ENCODE peak calls at places on chromosomes 7 and 10, in four cellular contexts. V is skeletal muscle cell; A is stimulated activated naive CD8-positive, alpha-beta T cell treated with anti-CD3 and anti-CD28 coated beads, Interleukin-15, Interleukin-2, amounts not matched to agents 100 U/mL and 50 U/mL, for 24 hours; N is anterior cingulate cortex. O is an unnamed sample.

GRCh38 chr10:61163403-61163802 is 219.4 kb upstream of the RHOBTB1 start:
- DNase-seq in V (no peak), A (no peak), N (no peak), O (no peak)

GRCh38 chr7:22944506-22944905 is 69.4 kb downstream of the HYCC1 start:
- DNase-seq in V (peak), A (no peak), N (no peak), O (no peak)

GRCh38 chr10:14240253-14241189 is 90.2 kb downstream of the FRMD4A start:
- DNase-seq in V (no peak), A (no peak), N (no peak), O (no peak)

GRCh38 chr7:69638674-69639073 is 40.4 kb downstream of the AUTS2 start:
- DNase-seq in V (no peak), A (no peak), N (no peak), O (no peak)

GRCh38 chr10:34280599-34281374 is 534.3 kb downstream of the PARD3 start:
- DNase-seq in V (peak), A (no peak), N (no peak), O (no peak)

GRCh38 chr10:29389493-29389892 is 100.6 kb downstream of the LYZL1 start:
- DNase-seq in V (no peak), A (no peak), N (no peak), O (no peak)

GRCh38 chr10:101781984-101782810 is 1.0 kb downstream of the NPM3 start:
- DNase-seq in V (no peak), A (no peak), N (no peak), O (no peak)

GRCh38 chr7:2843191-2843685 is 870 bp downstream of the GNA12 start:
- DNase-seq in V (no peak), A (no peak), N (no peak), O (no peak)

GRCh38 chr10:44352316-44353127 is 32.4 kb downstream of the CXCL12 start:
- DNase-seq in V (no peak), A (no peak), N (no peak), O (no peak)

GRCh38 chr10:43202657-43203490 is 64.0 kb downstream of the RASGEF1A start:
- DNase-seq in V (no peak), A (peak), N (no peak), O (no peak)

GRCh38 chr10:47076949-47077348 is 165.7 kb downstream of the PTPN20 start:
- DNase-seq in V (no peak), A (no peak), N (no peak), O (no peak)

GRCh38 chr10:128047991-128048826 is 78.0 kb downstream of the MKI67 start:
- DNase-seq in V (no peak), A (peak), N (no peak), O (no peak)

GRCh38 chr10:42984761-42985325 is 92.0 kb upstream of the RET start:
- DNase-seq in V (no peak), A (no peak), N (no peak), O (peak)

GRCh38 chr7:20647908-20648776 is 32.7 kb downstream of the ABCB5 start:
- DNase-seq in V (no peak), A (no peak), N (no peak), O (no peak)

GRCh38 chr10:130141460-130141859 is 5.3 kb downstream of the GLRX3 start:
- DNase-seq in V (no peak), A (no peak), N (no peak), O (no peak)

GRCh38 chr7:139914306-139914747 is 85.3 kb downstream of the TBXAS1 start:
- DNase-seq in V (peak), A (no peak), N (no peak), O (no peak)

GRCh38 chr7:44976746-44977196 is 2.0 kb downstream of the MYO1G start:
- DNase-seq in V (no peak), A (no peak), N (no peak), O (no peak)

GRCh38 chr7:98372993-98373392 is 27.9 kb downstream of the BAIAP2L1 start:
- DNase-seq in V (peak), A (no peak), N (no peak), O (no peak)

GRCh38 chr7:1311406-1312097 is 78.9 kb downstream of the UNCX start:
- DNase-seq in V (no peak), A (no peak), N (no peak), O (no peak)

GRCh38 chr7:30559566-30559965 is 35.1 kb upstream of the GARS1 start:
- DNase-seq in V (no peak), A (no peak), N (no peak), O (no peak)

GRCh38 chr7:27099839-27100225 is 2.7 kb downstream of the HOXA2 start:
- DNase-seq in V (no peak), A (no peak), N (no peak), O (no peak)

GRCh38 chr10:74882831-74883230 is 56.4 kb downstream of the KAT6B start:
- DNase-seq in V (peak), A (no peak), N (no peak), O (no peak)

GRCh38 chr7:76383089-76383944 is 24.5 kb upstream of the YWHAG start:
- DNase-seq in V (no peak), A (no peak), N (no peak), O (no peak)

GRCh38 chr7:139332960-139333359 is 8.2 kb upstream of the FMC1 start:
- DNase-seq in V (no peak), A (no peak), N (no peak), O (no peak)

GRCh38 chr7:139231513-139232376 is 708 bp downstream of the UBN2 start:
- DNase-seq in V (no peak), A (peak), N (peak), O (peak)

GRCh38 chr10:77741746-77742145 is 104.1 kb upstream of the KCNMA1 start:
- DNase-seq in V (peak), A (no peak), N (no peak), O (no peak)

GRCh38 chr10:114393482-114393881 is 10.8 kb downstream of the AFAP1L2 start:
- DNase-seq in V (no peak), A (no peak), N (no peak), O (no peak)

GRCh38 chr10:132427071-132427771 is 30.2 kb downstream of the PWWP2B start:
- DNase-seq in V (no peak), A (no peak), N (no peak), O (no peak)

GRCh38 chr7:139557857-139558581 is 34.5 kb downstream of the CLEC2L start:
- DNase-seq in V (no peak), A (no peak), N (no peak), O (no peak)

GRCh38 chr10:16440396-16441105 is 3.7 kb downstream of the PTER start:
- DNase-seq in V (no peak), A (peak), N (no peak), O (no peak)